ENCODE peak calls at places on chromosomes 12 and 14, in five cellular contexts. One of them, this sample, is unnamed.

GRCh38 chr12:129540954-129541353 is 362.9 kb downstream of the TMEM132D start:
- DNase-seq in AG10803: no peak
- DNase-seq in hepatocyte: no peak
- DNase-seq in AG04450: no peak
- DNase-seq in fibroblast of pulmonary artery: no peak
- DNase-seq in this sample: no peak

GRCh38 chr12:47433876-47434275 is 272.0 kb downstream of the RPAP3 start:
- DNase-seq in AG10803: peak
- DNase-seq in hepatocyte: no peak
- DNase-seq in AG04450: no peak
- DNase-seq in fibroblast of pulmonary artery: no peak
- DNase-seq in this sample: no peak

GRCh38 chr14:77022219-77022852 is 6.2 kb downstream of the IRF2BPL start:
- DNase-seq in AG10803: no peak
- DNase-seq in hepatocyte: peak
- DNase-seq in AG04450: no peak
- DNase-seq in fibroblast of pulmonary artery: no peak
- DNase-seq in this sample: no peak

GRCh38 chr12:13595536-13596450 is 385.6 kb downstream of the GRIN2B start:
- DNase-seq in AG10803: no peak
- DNase-seq in hepatocyte: no peak
- DNase-seq in AG04450: no peak
- DNase-seq in fibroblast of pulmonary artery: no peak
- DNase-seq in this sample: no peak

GRCh38 chr12:57898308-57898970 is 42.9 kb upstream of the ATP23 start:
- DNase-seq in AG10803: no peak
- DNase-seq in hepatocyte: no peak
- DNase-seq in AG04450: no peak
- DNase-seq in fibroblast of pulmonary artery: no peak
- DNase-seq in this sample: no peak

GRCh38 chr14:100239200-100239839 is 376 bp downstream of the YY1 start:
- DNase-seq in AG10803: no peak
- DNase-seq in hepatocyte: peak
- DNase-seq in AG04450: no peak
- DNase-seq in fibroblast of pulmonary artery: no peak
- DNase-seq in this sample: no peak

GRCh38 chr14:92892589-92892988 is 30.4 kb upstream of the CHGA start:
- DNase-seq in AG10803: no peak
- DNase-seq in hepatocyte: no peak
- DNase-seq in AG04450: no peak
- DNase-seq in fibroblast of pulmonary artery: no peak
- DNase-seq in this sample: no peak

GRCh38 chr14:95156765-95157194 is 549 bp downstream of the DICER1 start:
- DNase-seq in AG10803: peak
- DNase-seq in hepatocyte: peak
- DNase-seq in AG04450: no peak
- DNase-seq in fibroblast of pulmonary artery: no peak
- DNase-seq in this sample: no peak

GRCh38 chr14:33792387-33793368 is 158.2 kb downstream of the EGLN3 start:
- DNase-seq in AG10803: peak
- DNase-seq in hepatocyte: peak
- DNase-seq in AG04450: peak
- DNase-seq in fibroblast of pulmonary artery: peak
- DNase-seq in this sample: peak

GRCh38 chr14:92412912-92413311 is 89.9 kb downstream of the SLC24A4 start:
- DNase-seq in AG10803: peak
- DNase-seq in hepatocyte: peak
- DNase-seq in AG04450: no peak
- DNase-seq in fibroblast of pulmonary artery: no peak
- DNase-seq in this sample: no peak

GRCh38 chr14:56648508-56649301 is 69.1 kb downstream of the TMEM260 start:
- DNase-seq in AG10803: no peak
- DNase-seq in hepatocyte: no peak
- DNase-seq in AG04450: no peak
- DNase-seq in fibroblast of pulmonary artery: no peak
- DNase-seq in this sample: no peak

GRCh38 chr12:79927772-79928474 is 7.0 kb downstream of the PPP1R12A start:
- DNase-seq in AG10803: peak
- DNase-seq in hepatocyte: no peak
- DNase-seq in AG04450: no peak
- DNase-seq in fibroblast of pulmonary artery: no peak
- DNase-seq in this sample: no peak

GRCh38 chr14:43687866-43688265 is 819.2 kb downstream of the FSCB start:
- DNase-seq in AG10803: peak
- DNase-seq in hepatocyte: peak
- DNase-seq in AG04450: peak
- DNase-seq in fibroblast of pulmonary artery: peak
- DNase-seq in this sample: no peak

DNA sequence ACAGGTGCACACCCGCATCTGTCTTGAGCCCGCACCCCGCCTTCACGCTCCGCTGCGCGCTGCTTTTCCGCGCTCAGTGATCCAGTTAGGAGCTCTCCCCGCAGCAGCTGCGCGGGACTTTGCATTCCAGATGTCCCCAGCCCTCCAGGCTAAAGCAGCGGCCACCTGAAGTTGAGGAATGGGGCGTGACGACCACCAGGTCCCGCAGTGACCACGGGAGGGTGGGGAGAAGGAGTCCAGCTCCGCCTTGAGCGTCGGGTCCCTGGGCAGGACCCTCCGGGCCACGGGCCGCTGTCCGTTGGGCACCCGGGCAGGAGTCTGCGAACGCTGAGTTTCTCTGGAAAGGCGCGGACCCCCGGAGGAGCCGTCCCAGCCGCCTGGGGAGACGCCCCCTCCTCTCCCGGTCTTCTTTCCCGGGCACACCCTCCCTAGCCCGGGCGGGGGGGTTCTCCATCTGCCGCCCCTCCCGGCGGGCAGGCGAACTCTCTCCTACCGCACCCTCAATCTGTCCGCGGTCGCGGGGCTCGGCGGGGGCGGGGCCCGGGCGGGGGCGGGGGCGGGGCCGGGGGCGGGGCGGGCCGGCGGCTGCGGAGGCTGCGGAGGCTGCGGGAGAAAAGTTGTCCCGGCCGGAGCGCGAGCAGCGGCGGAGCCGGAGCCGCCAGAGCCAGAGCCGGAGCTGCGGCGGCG is at the start of gene TMEM132C:
- DNase-seq in AG10803: no peak
- DNase-seq in hepatocyte: peak
- DNase-seq in AG04450: no peak
- DNase-seq in fibroblast of pulmonary artery: no peak
- DNase-seq in this sample: no peak
- H3K4me3 ChIP-seq in AG10803: no peak
- H3K4me3 ChIP-seq in hepatocyte: peak
- H3K4me3 ChIP-seq in AG04450: no peak
- H3K4me3 ChIP-seq in fibroblast of pulmonary artery: no peak
- H3K4me3 ChIP-seq in this sample: no peak

GRCh38 chr12:112751844-112752243 is 39.7 kb upstream of the RPH3A start:
- DNase-seq in AG10803: no peak
- DNase-seq in hepatocyte: no peak
- DNase-seq in AG04450: no peak
- DNase-seq in fibroblast of pulmonary artery: no peak
- DNase-seq in this sample: no peak
- H3K4me3 ChIP-seq in AG10803: no peak
- H3K4me3 ChIP-seq in hepatocyte: no peak
- H3K4me3 ChIP-seq in AG04450: no peak
- H3K4me3 ChIP-seq in fibroblast of pulmonary artery: no peak
- H3K4me3 ChIP-seq in this sample: no peak

GRCh38 chr12:125185740-125186470 is 120.7 kb downstream of the AACS start:
- DNase-seq in AG10803: peak
- DNase-seq in hepatocyte: peak
- DNase-seq in AG04450: no peak
- DNase-seq in fibroblast of pulmonary artery: peak
- DNase-seq in this sample: no peak
- H3K4me3 ChIP-seq in AG10803: peak
- H3K4me3 ChIP-seq in hepatocyte: no peak
- H3K4me3 ChIP-seq in AG04450: peak
- H3K4me3 ChIP-seq in fibroblast of pulmonary artery: peak
- H3K4me3 ChIP-seq in this sample: peak

GRCh38 chr12:45049912-45050318 is 984 bp downstream of the DBX2 start:
- DNase-seq in AG10803: no peak
- DNase-seq in hepatocyte: no peak
- DNase-seq in AG04450: no peak
- DNase-seq in fibroblast of pulmonary artery: no peak
- DNase-seq in this sample: no peak
- H3K4me3 ChIP-seq in AG10803: no peak
- H3K4me3 ChIP-seq in hepatocyte: no peak
- H3K4me3 ChIP-seq in AG04450: no peak
- H3K4me3 ChIP-seq in fibroblast of pulmonary artery: no peak
- H3K4me3 ChIP-seq in this sample: no peak

GRCh38 chr12:71594214-71594948 is 69.3 kb downstream of the ZFC3H1 start:
- DNase-seq in AG10803: no peak
- DNase-seq in hepatocyte: peak
- DNase-seq in AG04450: no peak
- DNase-seq in fibroblast of pulmonary artery: peak
- DNase-seq in this sample: no peak
- H3K4me3 ChIP-seq in AG10803: no peak
- H3K4me3 ChIP-seq in hepatocyte: no peak
- H3K4me3 ChIP-seq in AG04450: no peak
- H3K4me3 ChIP-seq in fibroblast of pulmonary artery: peak
- H3K4me3 ChIP-seq in this sample: no peak

DNA sequence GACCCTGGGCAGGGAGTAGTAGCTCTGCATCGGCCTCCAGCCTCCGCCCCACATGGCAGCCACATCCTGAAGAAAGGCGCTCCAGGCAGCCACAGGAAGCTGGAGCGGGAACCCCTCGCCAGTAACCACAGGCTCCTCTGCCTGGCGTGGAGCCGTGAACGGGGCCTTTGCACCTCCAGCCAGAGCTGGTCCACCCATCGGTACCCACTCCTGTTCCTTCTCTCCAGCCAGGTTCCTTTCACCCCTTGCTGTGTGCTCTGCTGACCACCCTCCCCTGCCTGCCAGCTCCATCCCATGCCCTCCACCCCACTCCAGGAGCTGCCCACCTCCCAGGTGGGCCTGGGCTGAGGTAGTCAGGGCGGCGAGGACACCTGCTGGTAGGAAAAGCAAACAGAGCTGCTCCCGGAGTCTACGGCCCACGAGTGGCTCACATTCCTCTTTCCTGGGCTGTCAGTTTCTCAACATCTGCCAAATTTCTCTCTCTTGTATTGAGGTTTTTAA is 2.7 kb downstream of the TGFB3 start:
- DNase-seq in AG10803: peak
- DNase-seq in hepatocyte: peak
- DNase-seq in AG04450: no peak
- DNase-seq in fibroblast of pulmonary artery: peak
- DNase-seq in this sample: no peak
- H3K4me3 ChIP-seq in AG10803: peak
- H3K4me3 ChIP-seq in hepatocyte: no peak
- H3K4me3 ChIP-seq in AG04450: peak
- H3K4me3 ChIP-seq in fibroblast of pulmonary artery: peak
- H3K4me3 ChIP-seq in this sample: peak

This sample was measured in AG04449.